ENCODE peak calls at places on chromosome 12, in five cellular contexts. One of them, this sample, is unnamed.

GRCh38 chr12:127334924-127335644 is 931.9 kb upstream of the TMEM132C start:
- DNase-seq in CD8-positive, alpha-beta T cell: no peak
- DNase-seq in AG04450: no peak
- DNase-seq in astrocyte of the spinal cord: no peak
- DNase-seq in B cell: no peak
- DNase-seq in this sample: no peak

GRCh38 chr12:89949457-89950195 is 241.0 kb upstream of the ATP2B1 start:
- DNase-seq in AG04450: no peak
- DNase-seq in B cell: peak
- DNase-seq in astrocyte of the spinal cord: peak
- DNase-seq in CD8-positive, alpha-beta T cell: peak
- DNase-seq in this sample: no peak

GRCh38 chr12:93742086-93742934 is 65.1 kb downstream of the CRADD start:
- DNase-seq in astrocyte of the spinal cord: peak
- DNase-seq in B cell: peak
- DNase-seq in CD8-positive, alpha-beta T cell: peak
- DNase-seq in AG04450: peak
- DNase-seq in this sample: peak

GRCh38 chr12:127819066-127819465 is 447.9 kb upstream of the TMEM132C start:
- DNase-seq in astrocyte of the spinal cord: no peak
- DNase-seq in B cell: no peak
- DNase-seq in CD8-positive, alpha-beta T cell: no peak
- DNase-seq in AG04450: no peak
- DNase-seq in this sample: no peak

GRCh38 chr12:76641961-76642360 is 82.4 kb upstream of the OSBPL8 start:
- DNase-seq in CD8-positive, alpha-beta T cell: no peak
- DNase-seq in astrocyte of the spinal cord: no peak
- DNase-seq in B cell: no peak
- DNase-seq in AG04450: no peak
- DNase-seq in this sample: no peak

GRCh38 chr12:48235796-48236333 is 32.8 kb upstream of the OR10AD1 start:
- DNase-seq in astrocyte of the spinal cord: no peak
- DNase-seq in B cell: no peak
- DNase-seq in AG04450: no peak
- DNase-seq in CD8-positive, alpha-beta T cell: no peak
- DNase-seq in this sample: no peak

GRCh38 chr12:18139989-18140596 is 50.1 kb upstream of the RERGL start:
- DNase-seq in CD8-positive, alpha-beta T cell: no peak
- DNase-seq in AG04450: no peak
- DNase-seq in astrocyte of the spinal cord: peak
- DNase-seq in B cell: no peak
- DNase-seq in this sample: no peak

GRCh38 chr12:104673294-104674062 is 216.7 kb downstream of the CHST11 start:
- DNase-seq in AG04450: no peak
- DNase-seq in astrocyte of the spinal cord: no peak
- DNase-seq in B cell: no peak
- DNase-seq in CD8-positive, alpha-beta T cell: no peak
- DNase-seq in this sample: no peak

GRCh38 chr12:32126720-32127119 is 20.1 kb downstream of the BICD1 start:
- DNase-seq in astrocyte of the spinal cord: peak
- DNase-seq in CD8-positive, alpha-beta T cell: no peak
- DNase-seq in AG04450: peak
- DNase-seq in B cell: no peak
- DNase-seq in this sample: no peak

GRCh38 chr12:82015623-82016347 is 256.6 kb upstream of the PPFIA2 start:
- DNase-seq in astrocyte of the spinal cord: no peak
- DNase-seq in CD8-positive, alpha-beta T cell: no peak
- DNase-seq in AG04450: no peak
- DNase-seq in B cell: no peak
- DNase-seq in this sample: no peak

GRCh38 chr12:82025462-82025861 is 266.3 kb upstream of the PPFIA2 start:
- DNase-seq in astrocyte of the spinal cord: no peak
- DNase-seq in B cell: no peak
- DNase-seq in AG04450: no peak
- DNase-seq in CD8-positive, alpha-beta T cell: no peak
- DNase-seq in this sample: no peak

GRCh38 chr12:82019533-82019932 is 260.4 kb upstream of the PPFIA2 start:
- DNase-seq in CD8-positive, alpha-beta T cell: no peak
- DNase-seq in astrocyte of the spinal cord: no peak
- DNase-seq in B cell: no peak
- DNase-seq in AG04450: no peak
- DNase-seq in this sample: no peak
- TF ChIP-seq CTCF in CD8-positive, alpha-beta T cell: no peak
- TF ChIP-seq CTCF in astrocyte of the spinal cord: peak
- TF ChIP-seq CTCF in B cell: no peak
- TF ChIP-seq CTCF in AG04450: no peak
- TF ChIP-seq CTCF in this sample: peak

GRCh38 chr12:78232756-78233155 is 402.1 kb downstream of the NAV3 start:
- DNase-seq in astrocyte of the spinal cord: no peak
- DNase-seq in AG04450: no peak
- DNase-seq in CD8-positive, alpha-beta T cell: no peak
- DNase-seq in B cell: no peak
- DNase-seq in this sample: no peak
- TF ChIP-seq CTCF in astrocyte of the spinal cord: no peak
- TF ChIP-seq CTCF in AG04450: no peak
- TF ChIP-seq CTCF in CD8-positive, alpha-beta T cell: no peak
- TF ChIP-seq CTCF in B cell: no peak
- TF ChIP-seq CTCF in this sample: no peak

DNA sequence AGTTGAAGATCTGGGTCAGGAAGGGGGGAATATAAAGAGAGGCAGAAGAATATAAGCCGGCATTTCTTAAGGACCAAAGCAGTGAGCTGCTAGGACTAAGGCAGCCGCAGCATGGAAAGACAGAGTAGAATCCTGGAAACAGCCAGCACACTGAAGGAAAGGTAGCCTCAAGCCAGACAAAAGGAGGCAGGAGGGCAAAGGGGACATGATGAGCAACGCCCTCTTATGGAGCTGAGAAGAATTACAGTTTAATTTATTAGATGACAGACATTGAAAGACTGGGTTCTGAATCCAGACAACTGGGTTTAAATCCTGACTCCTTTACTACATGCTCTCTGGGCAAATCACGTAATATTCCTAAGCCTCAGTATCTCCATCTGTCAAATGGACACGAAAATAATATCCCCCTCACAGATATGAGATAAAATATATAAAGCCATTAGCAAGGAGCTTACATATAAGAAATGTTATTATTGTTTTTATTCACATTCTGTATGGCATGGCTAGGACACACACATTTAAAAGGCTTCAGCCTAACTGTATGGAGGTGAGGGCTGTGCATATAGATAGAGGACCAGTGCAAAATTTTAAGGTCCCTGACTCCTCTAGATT is 8.1 kb upstream of the PCED1B start:
- DNase-seq in CD8-positive, alpha-beta T cell: no peak
- DNase-seq in AG04450: no peak
- DNase-seq in astrocyte of the spinal cord: no peak
- DNase-seq in B cell: no peak
- DNase-seq in this sample: no peak
- TF ChIP-seq CTCF in CD8-positive, alpha-beta T cell: peak
- TF ChIP-seq CTCF in AG04450: peak
- TF ChIP-seq CTCF in astrocyte of the spinal cord: peak
- TF ChIP-seq CTCF in B cell: peak
- TF ChIP-seq CTCF in this sample: peak

GRCh38 chr12:15208140-15208539 is 13.1 kb downstream of the RERG start:
- DNase-seq in B cell: no peak
- DNase-seq in CD8-positive, alpha-beta T cell: no peak
- DNase-seq in AG04450: no peak
- DNase-seq in astrocyte of the spinal cord: no peak
- DNase-seq in this sample: no peak
- TF ChIP-seq CTCF in B cell: no peak
- TF ChIP-seq CTCF in CD8-positive, alpha-beta T cell: no peak
- TF ChIP-seq CTCF in AG04450: peak
- TF ChIP-seq CTCF in astrocyte of the spinal cord: peak
- TF ChIP-seq CTCF in this sample: peak

DNA sequence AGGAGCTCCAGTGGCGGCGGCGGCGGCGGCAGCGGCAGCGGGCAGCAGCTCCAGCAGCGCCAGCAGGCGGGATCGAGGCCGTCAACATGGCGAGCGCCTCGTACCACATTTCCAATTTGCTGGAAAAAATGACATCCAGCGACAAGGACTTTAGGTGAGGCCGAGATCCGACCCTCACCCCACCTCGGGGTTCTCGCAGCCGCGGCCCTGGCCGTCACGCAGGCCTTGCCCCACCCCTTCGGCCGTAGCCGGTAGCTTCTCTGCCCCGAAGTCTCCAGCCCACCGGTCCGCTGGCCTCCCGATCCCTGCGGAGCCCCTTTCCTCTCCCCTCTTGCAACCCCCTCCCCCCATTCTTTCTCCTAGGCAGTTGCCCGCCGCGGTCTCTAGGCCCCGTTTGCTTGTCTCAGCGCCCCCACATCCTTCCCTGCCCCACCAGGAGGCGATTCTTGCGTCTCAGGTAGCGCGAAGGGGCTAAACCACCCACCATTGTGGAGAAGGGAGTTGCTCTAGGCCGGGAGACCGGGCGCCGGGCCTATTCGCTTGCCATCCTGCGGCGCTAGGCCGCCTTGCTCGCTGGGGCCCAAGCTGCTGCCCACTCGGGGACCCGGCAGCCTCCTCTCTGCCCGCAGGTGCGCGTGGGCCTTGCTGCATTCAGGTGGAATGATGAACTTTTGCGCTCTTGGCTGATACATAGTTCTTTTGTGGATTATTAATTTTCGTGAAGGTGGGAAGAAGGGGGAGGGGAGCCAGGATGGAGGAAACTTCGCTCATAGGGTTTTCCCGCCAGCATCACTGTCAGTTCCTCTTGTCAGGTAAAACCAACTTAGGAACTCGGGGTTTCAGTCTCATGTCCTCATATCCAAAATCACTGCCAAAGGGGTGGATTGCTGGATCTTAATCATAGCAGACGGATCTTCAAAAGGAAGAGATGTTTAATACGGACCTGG is 747 bp downstream of the CAND1 start:
- DNase-seq in AG04450: no peak
- DNase-seq in B cell: peak
- DNase-seq in astrocyte of the spinal cord: no peak
- DNase-seq in CD8-positive, alpha-beta T cell: peak
- DNase-seq in this sample: peak
- TF ChIP-seq CTCF in AG04450: no peak
- TF ChIP-seq CTCF in B cell: no peak
- TF ChIP-seq CTCF in astrocyte of the spinal cord: no peak
- TF ChIP-seq CTCF in CD8-positive, alpha-beta T cell: peak
- TF ChIP-seq CTCF in this sample: no peak

DNA sequence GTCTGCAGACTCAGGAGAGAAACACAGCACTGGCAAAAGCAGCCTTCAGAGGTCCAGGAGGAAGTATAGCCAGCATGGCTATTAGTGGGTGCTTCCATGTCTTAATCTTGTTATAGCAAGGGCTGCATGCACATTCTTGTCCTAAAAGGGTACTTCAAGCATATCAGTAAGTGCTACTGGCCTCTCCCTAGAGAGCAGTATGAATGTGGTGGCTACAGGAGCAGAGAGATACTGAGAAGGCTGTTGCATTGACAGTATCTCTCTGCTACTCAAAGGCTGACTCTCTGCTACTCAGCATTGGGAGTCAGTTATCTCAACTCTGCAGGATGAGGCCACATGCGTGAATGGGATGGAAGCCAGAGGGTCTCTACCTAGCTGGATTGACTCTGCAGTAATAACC is 2.0 kb downstream of the GARIN6 start:
- DNase-seq in CD8-positive, alpha-beta T cell: no peak
- DNase-seq in AG04450: no peak
- DNase-seq in astrocyte of the spinal cord: no peak
- DNase-seq in B cell: no peak
- DNase-seq in this sample: no peak
- TF ChIP-seq CTCF in CD8-positive, alpha-beta T cell: no peak
- TF ChIP-seq CTCF in AG04450: no peak
- TF ChIP-seq CTCF in astrocyte of the spinal cord: no peak
- TF ChIP-seq CTCF in B cell: no peak
- TF ChIP-seq CTCF in this sample: no peak

This sample was measured in neural crest cell.